ENCODE peak calls at places on chromosomes 4 and X, in five cellular contexts. F is mucosa of descending colon, G is adrenal gland, R is heart left ventricle, T is gastrocnemius medialis. J is an unnamed sample.

GRCh38 chrX:17597836-17598434 is 139.4 kb upstream of the SCML1 start:
- DNase-seq in F (peak; percentile 78), G (peak; percentile 87), R (peak; percentile 83), T (peak; percentile 35), J (peak; percentile 70)

GRCh38 chr4:113708250-113708649 is 53.3 kb downstream of the CAMK2D start:
- DNase-seq in F (no peak), G (no peak), R (no peak), T (no peak), J (no peak)

GRCh38 chrX:55357236-55357635 is 92.5 kb upstream of the PAGE3 start:
- DNase-seq in F (no peak), G (no peak), R (no peak), T (no peak), J (no peak)

GRCh38 chr4:147599764-147600163 is 17.4 kb upstream of the TMEM184C start:
- DNase-seq in F (no peak), G (no peak), R (no peak), T (no peak), J (no peak)

GRCh38 chr4:151948351-151949016 is 187.7 kb upstream of the GATB start:
- DNase-seq in F (no peak), G (no peak), R (no peak), T (no peak), J (no peak)

GRCh38 chr4:152524429-152524828 is 11.5 kb downstream of the FBXW7 start:
- DNase-seq in F (no peak), G (no peak), R (no peak), T (no peak), J (no peak)

GRCh38 chr4:55071951-55072350 is 53.4 kb downstream of the KDR start:
- DNase-seq in F (no peak), G (no peak), R (no peak), T (no peak), J (no peak)

GRCh38 chr4:79927931-79928330 is 145.1 kb downstream of the ANTXR2 start:
- DNase-seq in F (no peak), G (no peak), R (no peak), T (no peak), J (no peak)

GRCh38 chrX:40172169-40172979 is 74.6 kb upstream of the BCOR start:
- DNase-seq in F (peak; percentile 84), G (no peak), R (peak; percentile 85), T (no peak), J (no peak)

GRCh38 chr4:62269918-62270317 is 1069.8 kb downstream of the ADGRL3 start:
- DNase-seq in F (no peak), G (no peak), R (no peak), T (no peak), J (no peak)

DNA sequence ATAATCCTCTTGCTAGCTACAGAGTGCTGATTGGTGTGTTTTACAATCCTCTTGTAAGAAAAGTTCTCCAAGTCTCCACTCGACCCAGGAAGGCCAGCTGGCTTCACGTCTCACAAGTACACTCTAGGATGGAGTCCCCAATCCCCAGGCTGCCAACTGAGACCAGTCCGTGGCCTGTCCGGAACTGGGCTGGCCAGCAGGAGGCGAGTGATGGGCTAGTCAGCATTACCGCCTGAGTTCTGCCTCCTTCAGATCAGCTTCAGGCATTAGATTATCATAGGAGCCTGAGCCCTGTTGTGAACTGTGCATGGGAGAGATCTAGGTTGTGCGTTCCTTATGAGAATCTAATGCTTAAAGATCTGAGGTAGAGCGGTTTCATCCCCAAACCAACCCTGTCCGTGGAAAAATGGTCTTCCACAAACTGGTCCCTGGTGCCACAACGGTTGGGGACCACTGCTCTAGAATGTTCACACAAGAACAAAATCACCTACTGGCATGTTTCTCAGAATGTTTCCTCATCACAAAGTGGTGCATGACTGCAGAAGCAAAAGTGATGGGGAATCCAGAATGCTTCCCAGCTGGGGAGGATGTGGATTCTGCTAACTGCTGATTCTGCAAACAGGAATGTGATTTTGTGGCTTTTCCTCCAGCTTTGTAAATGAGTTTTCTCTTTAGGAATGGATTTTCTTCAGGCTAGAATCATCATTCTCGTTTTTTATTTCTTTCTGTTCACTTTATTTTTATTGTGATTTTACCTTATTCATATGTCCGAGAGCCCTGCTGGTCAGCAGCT is 40.9 kb downstream of the SEPTIN11 start:
- DNase-seq in F (no peak), G (no peak), R (no peak), T (no peak), J (no peak)
- H3K4me1 ChIP-seq in F (peaks cover 8% of the 10 kb centered on the region), G (peaks cover 4% of the 10 kb centered on the region), R (peaks cover 18% of the 10 kb centered on the region), T (peaks cover 31% of the 10 kb centered on the region), J (no peaks in the 10 kb centered on the region)

DNA sequence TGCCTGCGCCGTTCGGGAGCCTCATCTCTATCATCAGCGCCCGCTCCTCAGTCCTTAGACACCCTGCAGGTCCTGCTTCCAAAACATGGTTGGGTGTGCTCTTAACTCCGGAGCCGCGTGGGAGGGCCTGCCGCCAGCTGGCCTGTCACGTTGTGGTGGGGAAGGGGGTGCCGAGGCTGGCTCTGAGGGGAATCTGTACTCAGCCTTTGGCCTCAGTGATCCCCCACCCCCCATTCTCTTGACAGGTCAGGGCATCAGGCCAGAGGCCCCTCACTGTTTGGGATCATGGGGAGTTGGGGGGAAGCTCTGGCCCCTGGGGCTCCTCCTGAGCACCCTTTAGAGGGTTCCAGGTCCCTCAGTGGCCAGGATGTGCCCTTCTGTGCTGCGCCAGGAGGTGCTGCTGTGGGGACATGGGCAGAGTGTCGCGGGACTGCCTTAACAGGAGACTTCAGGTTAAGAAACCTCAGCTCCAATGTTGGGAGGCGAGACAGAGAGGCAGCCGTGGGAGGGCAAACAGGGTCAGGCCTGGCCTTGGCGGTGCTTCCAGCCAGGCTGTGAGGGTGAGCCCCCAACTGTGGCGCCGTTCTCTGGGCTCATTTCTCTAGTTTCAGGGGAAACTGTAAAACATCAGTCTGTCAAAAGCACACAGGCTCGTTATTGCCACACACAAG is 33.5 kb downstream of the TRMT44 start:
- DNase-seq in F (no peak), G (no peak), R (no peak), T (no peak), J (no peak)
- H3K36me3 ChIP-seq in F (no peaks in the 10 kb centered on the region), G (peaks cover 19% of the 10 kb centered on the region), R (peaks cover 43% of the 10 kb centered on the region), T (peaks cover 30% of the 10 kb centered on the region), J (peaks cover 15% of the 10 kb centered on the region)

GRCh38 chr4:171646984-171647383 is 166.2 kb upstream of the GALNTL6 start:
- DNase-seq in F (no peak), G (no peak), R (no peak), T (no peak), J (no peak)

GRCh38 chr4:171644430-171645057 is 168.7 kb upstream of the GALNTL6 start:
- DNase-seq in F (no peak), G (no peak), R (no peak), T (no peak), J (no peak)

GRCh38 chr4:171651071-171651470 is 162.1 kb upstream of the GALNTL6 start:
- DNase-seq in F (no peak), G (no peak), R (no peak), T (no peak), J (no peak)

GRCh38 chr4:171648926-171649325 is 164.3 kb upstream of the GALNTL6 start:
- DNase-seq in F (no peak), G (no peak), R (no peak), T (no peak), J (no peak)

GRCh38 chr4:171650543-171650942 is 162.7 kb upstream of the GALNTL6 start:
- DNase-seq in F (no peak), G (no peak), R (no peak), T (no peak), J (peak; percentile 43)
- TF ChIP-seq CTCF in F (no peak), G (no peak), R (no peak), T (no peak), J (peak; percentile 52)

GRCh38 chr4:1035510-1035909 is 24.1 kb downstream of the FGFRL1 start:
- DNase-seq in F (no peak), G (no peak), R (peak; percentile 71), T (no peak), J (no peak)

GRCh38 chr4:1033840-1034551 is 22.6 kb downstream of the FGFRL1 start:
- DNase-seq in F (no peak), G (no peak), R (peak; percentile 67), T (no peak), J (no peak)

GRCh38 chr4:1036976-1037810 is 25.8 kb downstream of the FGFRL1 start:
- DNase-seq in F (no peak), G (no peak), R (no peak), T (no peak), J (no peak)

GRCh38 chr4:1038948-1039492 is 27.6 kb downstream of the FGFRL1 start:
- DNase-seq in F (no peak), G (no peak), R (no peak), T (no peak), J (no peak)

DNA sequence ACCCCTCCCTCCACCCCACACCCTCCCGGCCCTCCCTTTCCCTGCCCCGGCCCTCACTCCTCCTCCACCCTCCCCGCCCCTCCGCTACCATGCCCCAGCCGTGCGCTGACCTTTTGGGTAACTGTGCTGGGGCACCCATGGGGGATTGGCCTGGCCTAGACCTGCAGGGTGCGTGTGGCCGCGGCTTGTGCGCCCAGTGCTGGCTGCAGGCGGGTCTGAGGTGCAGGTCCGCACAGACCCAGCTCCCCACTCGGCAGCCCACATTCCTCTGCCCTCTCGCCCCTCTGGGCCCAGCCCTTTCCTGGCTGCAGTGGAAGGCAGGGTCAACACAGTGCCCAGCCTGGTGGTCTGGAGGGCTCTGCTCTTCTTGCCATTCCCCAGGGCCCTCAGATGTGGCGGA is 24.7 kb downstream of the FGFRL1 start:
- DNase-seq in F (no peak), G (no peak), R (no peak), T (no peak), J (no peak)
- H3K4me1 ChIP-seq in F (peaks cover 3% of the 10 kb centered on the region), G (no peaks in the 10 kb centered on the region), R (peaks cover 6% of the 10 kb centered on the region), T (peaks cover 11% of the 10 kb centered on the region), J (no peaks in the 10 kb centered on the region)

DNA sequence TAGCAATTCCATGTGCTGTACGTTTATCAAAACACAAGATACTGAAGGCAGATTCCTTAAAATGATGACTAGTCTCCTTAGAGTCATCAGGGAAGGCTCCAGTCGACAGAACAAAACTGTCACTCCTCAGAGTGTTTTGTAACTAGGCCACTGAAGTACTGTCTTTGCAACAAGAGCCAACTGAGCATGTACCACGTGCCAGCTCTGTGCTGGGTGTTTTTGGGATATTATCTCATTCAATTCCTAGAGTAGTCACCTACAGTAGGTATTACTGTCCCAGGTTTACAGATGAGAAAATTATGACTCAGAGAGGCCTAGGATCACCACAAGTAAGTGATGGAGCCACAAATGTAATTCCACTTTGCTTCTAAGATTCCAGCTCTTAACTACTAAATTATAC is 18.3 kb upstream of the NUP54 start:
- DNase-seq in F (no peak), G (no peak), R (no peak), T (no peak), J (no peak)
- H3K36me3 ChIP-seq in F (peaks cover 20% of the 10 kb centered on the region), G (peaks cover 66% of the 10 kb centered on the region), R (peaks cover 78% of the 10 kb centered on the region), T (peaks cover 97% of the 10 kb centered on the region), J (peaks cover 43% of the 10 kb centered on the region)

GRCh38 chr4:60805500-60806313 is 394.4 kb upstream of the ADGRL3 start:
- DNase-seq in F (no peak), G (peak; percentile 34), R (no peak), T (no peak), J (no peak)
- TF ChIP-seq CTCF in F (no peak), G (peak; percentile 33), R (peak; percentile 27), T (no peak), J (peak; percentile 69)

GRCh38 chr4:140085062-140085622 is 68.8 kb downstream of the MAML3 start:
- DNase-seq in F (no peak), G (no peak), R (no peak), T (no peak), J (no peak)
- H3K4me1 ChIP-seq in F (no peaks in the 10 kb centered on the region), G (peaks cover 2% of the 10 kb centered on the region), R (no peaks in the 10 kb centered on the region), T (no peaks in the 10 kb centered on the region), J (no peaks in the 10 kb centered on the region)

GRCh38 chrX:104189862-104190261 is 23.6 kb downstream of the FAM199X start:
- DNase-seq in F (no peak), G (no peak), R (no peak), T (no peak), J (no peak)

GRCh38 chrX:104193485-104193884 is 27.2 kb downstream of the FAM199X start:
- DNase-seq in F (no peak), G (no peak), R (no peak), T (no peak), J (no peak)

GRCh38 chrX:104183685-104184084 is 17.4 kb downstream of the FAM199X start:
- DNase-seq in F (no peak), G (no peak), R (no peak), T (no peak), J (no peak)

GRCh38 chrX:104187931-104188330 is 21.7 kb downstream of the FAM199X start:
- DNase-seq in F (no peak), G (no peak), R (no peak), T (no peak), J (no peak)
- H3K36me3 ChIP-seq in F (peaks cover 4% of the 10 kb centered on the region), G (peaks cover 34% of the 10 kb centered on the region), R (peaks cover 21% of the 10 kb centered on the region), T (peaks cover 11% of the 10 kb centered on the region), J (no peaks in the 10 kb centered on the region)

J was measured in BE2C.